ENCODE peak calls at places on chromosomes 13 and 19, in five cellular contexts. K is lower leg skin, W is GM12892, T is cardiac fibroblast, Y is pancreas. Q is an unnamed sample.

GRCh38 chr19:6772028-6772865 is at the start of gene VAV1:
- DNase-seq in T (no peak), K (no peak), W (peak), Y (no peak), Q (peak)

GRCh38 chr13:84430015-84430414 is 547.7 kb upstream of the SLITRK1 start:
- DNase-seq in T (peak), W (no peak), Y (no peak), K (no peak), Q (no peak)

GRCh38 chr13:100636441-100636840 is 38.2 kb downstream of the TMTC4 start:
- DNase-seq in K (no peak), W (no peak), T (no peak), Y (no peak), Q (no peak)

GRCh38 chr13:93505104-93505952 is 278.7 kb downstream of the GPC6 start:
- DNase-seq in W (no peak), K (no peak), Y (no peak), T (peak), Q (no peak)

GRCh38 chr13:113637262-113638160 is 20.5 kb downstream of the ATP4B start:
- DNase-seq in K (no peak), T (no peak), Y (no peak), W (no peak), Q (no peak)

GRCh38 chr13:110123041-110123809 is 183.7 kb downstream of the COL4A1 start:
- DNase-seq in W (no peak), Y (no peak), T (no peak), K (peak), Q (no peak)

GRCh38 chr13:101773062-101773461 is 320.6 kb downstream of the ITGBL1 start:
- DNase-seq in T (no peak), K (no peak), W (no peak), Y (no peak), Q (no peak)

GRCh38 chr13:30829145-30829544 is 76.9 kb upstream of the MEDAG start:
- DNase-seq in W (no peak), Y (no peak), T (peak), K (no peak), Q (no peak)

GRCh38 chr13:110285991-110286923 is 20.7 kb downstream of the COL4A1 start:
- DNase-seq in K (no peak), T (no peak), Y (no peak), W (no peak), Q (no peak)

GRCh38 chr19:5178841-5179625 is 161.6 kb downstream of the PTPRS start:
- DNase-seq in Y (no peak), W (no peak), K (no peak), T (no peak), Q (no peak)

GRCh38 chr13:106088094-106088493 is 447.4 kb downstream of the EFNB2 start:
- DNase-seq in K (no peak), Y (no peak), T (no peak), W (no peak), Q (no peak)

GRCh38 chr13:91894311-91894710 is 495.9 kb downstream of the GPC5 start:
- DNase-seq in K (no peak), W (no peak), T (peak), Y (no peak), Q (no peak)

GRCh38 chr19:2341247-2341705 is 12.8 kb downstream of the SPPL2B start:
- DNase-seq in Y (peak), K (no peak), T (no peak), W (no peak), Q (no peak)

GRCh38 chr19:55333870-55334269 is 5.8 kb upstream of the KMT5C start:
- DNase-seq in Y (no peak), T (no peak), K (no peak), W (no peak), Q (peak)

GRCh38 chr13:79995334-79995733 is 345.6 kb downstream of the SPRY2 start:
- DNase-seq in W (no peak), K (no peak), T (peak), Y (no peak), Q (no peak)

GRCh38 chr13:80048802-80049201 is 292.1 kb downstream of the SPRY2 start:
- DNase-seq in Y (no peak), W (peak), K (peak), T (peak), Q (peak)

GRCh38 chr13:104015646-104016396 is 949.6 kb upstream of the SLC10A2 start:
- DNase-seq in K (no peak), T (peak), W (no peak), Y (no peak), Q (no peak)

GRCh38 chr19:5627395-5627904 is 4.6 kb downstream of the SAFB start:
- DNase-seq in T (no peak), W (no peak), Y (no peak), K (peak), Q (peak)

GRCh38 chr13:47287291-47287751 is 390.5 kb upstream of the HTR2A start:
- DNase-seq in K (no peak), T (no peak), Y (no peak), W (no peak), Q (no peak)

GRCh38 chr13:112820318-112820717 is 130.5 kb downstream of the ATP11A start:
- DNase-seq in T (no peak), K (no peak), W (no peak), Y (no peak), Q (no peak)

GRCh38 chr13:51519839-51520238 is 64.4 kb upstream of the WDFY2 start:
- DNase-seq in Y (no peak), W (no peak), T (peak), K (no peak), Q (no peak)

GRCh38 chr13:111845621-111846351 is 221.2 kb upstream of the SOX1 start:
- DNase-seq in K (no peak), T (no peak), Y (no peak), W (no peak), Q (no peak)

GRCh38 chr13:112165712-112166111 is 98.8 kb downstream of the SOX1 start:
- DNase-seq in Y (no peak), K (no peak), T (no peak), W (no peak), Q (no peak)

GRCh38 chr13:29993196-29993595 is 142.8 kb upstream of the UBL3 start:
- DNase-seq in T (no peak), W (no peak), K (no peak), Y (no peak), Q (no peak)

GRCh38 chr13:91454666-91455065 is 56.2 kb downstream of the GPC5 start:
- DNase-seq in Y (no peak), W (no peak), T (no peak), K (no peak), Q (no peak)

GRCh38 chr19:2507109-2507508 is 31.2 kb downstream of the GADD45B start:
- DNase-seq in K (no peak), Y (no peak), W (no peak), T (peak), Q (peak)

GRCh38 chr13:98653471-98653985 is 76.6 kb upstream of the STK24 start:
- DNase-seq in W (peak), K (peak), Y (peak), T (peak), Q (peak)

GRCh38 chr13:77511552-77511951 is 24.0 kb upstream of the SCEL start:
- DNase-seq in W (no peak), Y (no peak), T (no peak), K (no peak), Q (no peak)

GRCh38 chr19:13118424-13119193 is 545 bp downstream of the NACC1 start:
- DNase-seq in Y (peak), K (no peak), W (peak), T (peak), Q (peak)

GRCh38 chr19:4501005-4501591 is 17.2 kb downstream of the PLIN4 start:
- DNase-seq in T (no peak), Y (no peak), W (no peak), K (no peak), Q (no peak)

GRCh38 chr19:19185853-19186728 is 5.9 kb downstream of the BORCS8 start:
- DNase-seq in T (peak), K (no peak), W (no peak), Y (no peak), Q (peak)

GRCh38 chr19:47805313-47805712 is 962 bp upstream of the TPRX1 start:
- DNase-seq in W (no peak), T (no peak), Y (no peak), K (no peak), Q (no peak)

GRCh38 chr13:33471182-33471581 is 185.6 kb upstream of the STARD13 start:
- DNase-seq in T (no peak), Y (no peak), W (no peak), K (no peak), Q (no peak)

GRCh38 chr19:31676271-31677004 is 327.2 kb upstream of the TSHZ3 start:
- DNase-seq in W (no peak), K (no peak), Y (no peak), T (peak), Q (no peak)

GRCh38 chr19:18063463-18063862 is 23.3 kb downstream of the IL12RB1 start:
- DNase-seq in T (no peak), K (no peak), W (no peak), Y (no peak), Q (no peak)

Q was measured in colonic mucosa.